ENCODE peak calls at places on chromosomes 1 and 21, in seven cellular contexts. S is MM.1S, J is GM12892, A is left cardiac atrium, H is Panc1, O is cardiac fibroblast, D is GF-D8. K is an unnamed sample.

GRCh38 chr1:196933531-196934189 is 9.9 kb upstream of the CFHR2 start:
- DNase-seq in S (no peak), J (no peak), A (no peak), H (no peak), O (no peak), D (no peak), K (no peak)

GRCh38 chr1:27772071-27772470 is 948 bp upstream of the STX12 start:
- DNase-seq in S (no peak), J (no peak), A (no peak), H (no peak), O (peak), D (no peak), K (no peak)

GRCh38 chr21:26451014-26451740 is 121.9 kb downstream of the CYYR1 start:
- DNase-seq in S (no peak), J (no peak), A (no peak), H (no peak), O (no peak), D (no peak), K (no peak)

GRCh38 chr21:46340998-46341397 is 17.0 kb downstream of the PCNT start:
- DNase-seq in S (no peak), J (no peak), A (no peak), H (no peak), O (no peak), D (no peak), K (no peak)

GRCh38 chr1:214581785-214582184 is 21.2 kb upstream of the CENPF start:
- DNase-seq in S (no peak), J (no peak), A (no peak), H (peak), O (peak), D (no peak), K (peak)

GRCh38 chr1:98005326-98006010 is 84.6 kb upstream of the DPYD start:
- DNase-seq in S (no peak), J (no peak), A (no peak), H (no peak), O (peak), D (no peak), K (peak)

GRCh38 chr1:203267912-203268311 is 37.4 kb upstream of the BTG2 start:
- DNase-seq in S (no peak), J (no peak), A (no peak), H (no peak), O (no peak), D (no peak), K (no peak)

GRCh38 chr1:62682531-62682930 is 5.7 kb downstream of the DOCK7 start:
- DNase-seq in S (no peak), J (no peak), A (no peak), H (no peak), O (peak), D (no peak), K (no peak)